ENCODE peak calls at places on chromosomes 5 and 9, in five cellular contexts. K is stimulated activated CD8-positive, alpha-beta memory T cell treated with anti-CD3 and anti-CD28 coated beads, Interleukin-12 subunit alpha, Interleukin-12 subunit beta, amount 100 ng/mL, for 1 hour; U is RPMI8226; Z is fibroblast of mammary gland; G is HAP-1. M is an unnamed sample.

GRCh38 chr5:170757182-170757601 is 26.3 kb upstream of the GABRP start:
- DNase-seq in Z (no peak), K (no peak), G (no peak), U (peak), M (peak)

GRCh38 chr5:171323007-171323406 is 14.0 kb downstream of the TLX3 start:
- DNase-seq in G (no peak), Z (no peak), U (no peak), K (no peak), M (no peak)

GRCh38 chr9:99544526-99544925 is 277.2 kb upstream of the NR4A3 start:
- DNase-seq in U (no peak), Z (no peak), G (no peak), K (no peak), M (peak)

GRCh38 chr5:111680737-111681413 is 76.1 kb downstream of the NREP start:
- DNase-seq in U (no peak), G (peak), K (no peak), Z (peak), M (peak)

GRCh38 chr9:16571127-16571848 is 299.2 kb downstream of the BNC2 start:
- DNase-seq in U (peak), Z (peak), G (no peak), K (no peak), M (peak)

GRCh38 chr5:8827701-8828100 is 718.2 kb downstream of the SEMA5A start:
- DNase-seq in G (no peak), K (no peak), Z (peak), U (no peak), M (peak)

GRCh38 chr9:104776787-104777186 is 12.9 kb downstream of the NIPSNAP3B start:
- DNase-seq in K (no peak), Z (peak), G (no peak), U (no peak), M (peak)

GRCh38 chr5:76942581-76942980 is 10.3 kb upstream of the CRHBP start:
- DNase-seq in G (no peak), K (no peak), Z (peak), U (no peak), M (no peak)

GRCh38 chr5:149298857-149299404 is 27.3 kb downstream of the AFAP1L1 start:
- DNase-seq in G (no peak), Z (no peak), U (no peak), K (no peak), M (no peak)

GRCh38 chr5:82365744-82366228 is 87.6 kb upstream of the RPS23 start:
- DNase-seq in U (no peak), Z (peak), G (no peak), K (no peak), M (peak)

GRCh38 chr5:178211095-178212048 is 7.0 kb downstream of the HNRNPAB start:
- DNase-seq in G (no peak), Z (no peak), U (no peak), K (no peak), M (no peak)

GRCh38 chr5:18325431-18325830 is 691.2 kb downstream of the TAF11L14 start:
- DNase-seq in Z (no peak), U (no peak), K (no peak), G (no peak), M (no peak)

GRCh38 chr9:72788966-72789365 is 163.9 kb downstream of the ALDH1A1 start:
- DNase-seq in Z (no peak), K (no peak), U (no peak), G (no peak), M (no peak)

GRCh38 chr9:76216161-76216649 is 178.0 kb downstream of the RFK start:
- DNase-seq in K (no peak), U (no peak), G (no peak), Z (peak), M (peak)

GRCh38 chr5:18141260-18141659 is 507.0 kb downstream of the TAF11L14 start:
- DNase-seq in U (no peak), G (no peak), K (no peak), Z (no peak), M (no peak)

GRCh38 chr5:93054424-93055165 is 526.4 kb downstream of the NR2F1-AS1 start:
- DNase-seq in G (no peak), K (no peak), U (no peak), Z (peak), M (peak)

GRCh38 chr9:3490957-3491356 is 34.8 kb downstream of the RFX3 start:
- DNase-seq in Z (no peak), K (no peak), U (no peak), G (no peak), M (no peak)

GRCh38 chr9:100575765-100576368 is 2.0 kb upstream of the CAVIN4 start:
- DNase-seq in G (no peak), Z (peak), U (no peak), K (no peak), M (peak)

GRCh38 chr9:33198163-33198562 is 31.0 kb upstream of the B4GALT1 start:
- DNase-seq in Z (peak), G (no peak), U (no peak), K (no peak), M (peak)

GRCh38 chr9:133592731-133593409 is 16.3 kb downstream of the FAM163B start:
- DNase-seq in K (no peak), Z (peak), G (no peak), U (peak), M (no peak)

GRCh38 chr9:88535932-88536324 is 950 bp downstream of the NXNL2 start:
- DNase-seq in G (no peak), U (no peak), K (no peak), Z (peak), M (no peak)

GRCh38 chr5:146466521-146467349 is 19.6 kb downstream of the TCERG1 start:
- DNase-seq in U (no peak), Z (peak), G (no peak), K (no peak), M (peak)

GRCh38 chr9:87516931-87517300 is 19.2 kb downstream of the DAPK1 start:
- DNase-seq in G (no peak), Z (no peak), U (no peak), K (no peak), M (no peak)

GRCh38 chr9:11312976-11313375 is 700.2 kb upstream of the PTPRD start:
- DNase-seq in Z (peak), K (no peak), G (no peak), U (no peak), M (no peak)

GRCh38 chr5:1444361-1445189 is 665 bp downstream of the SLC6A3 start:
- DNase-seq in K (no peak), U (no peak), Z (no peak), G (no peak), M (no peak)

GRCh38 chr5:171946382-171946781 is 60.1 kb downstream of the FBXW11 start:
- DNase-seq in K (no peak), Z (no peak), G (no peak), U (no peak), M (no peak)

GRCh38 chr9:93231121-93231694 is 47.3 kb downstream of the WNK2 start:
- DNase-seq in U (no peak), Z (no peak), G (no peak), K (no peak), M (no peak)

GRCh38 chr9:129626079-129626943 is at the start of gene NTMT1:
- DNase-seq in Z (peak), U (peak), G (peak), K (peak), M (peak)

GRCh38 chr5:111691914-111692313 is 65.1 kb downstream of the NREP start:
- DNase-seq in K (no peak), Z (peak), U (no peak), G (no peak), M (peak)

GRCh38 chr5:115321309-115321708 is 24.9 kb upstream of the CCDC112 start:
- DNase-seq in U (no peak), Z (peak), G (no peak), K (no peak), M (peak)

GRCh38 chr5:139138109-139138508 is 60.1 kb downstream of the SIL1 start:
- DNase-seq in U (no peak), G (no peak), K (no peak), Z (no peak), M (no peak)

GRCh38 chr5:149345147-149345891 is at the start of gene GRPEL2:
- DNase-seq in G (peak), U (peak), Z (peak), K (peak), M (peak)

GRCh38 chr5:7015586-7016256 is 302.5 kb downstream of the TENT4A start:
- DNase-seq in U (peak), G (no peak), K (no peak), Z (no peak), M (no peak)

GRCh38 chr5:96431376-96432244 is 1.4 kb downstream of the PCSK1 start:
- DNase-seq in G (no peak), K (no peak), U (no peak), Z (peak), M (peak)

GRCh38 chr9:94212091-94212490 is 47.0 kb upstream of the ZNF169 start:
- DNase-seq in U (no peak), K (no peak), G (no peak), Z (no peak), M (peak)

GRCh38 chr5:76384189-76384588 is 18.9 kb upstream of the IQGAP2 start:
- DNase-seq in G (no peak), K (no peak), Z (no peak), U (no peak), M (no peak)

M was measured in fibroblast of the aortic adventitia.